ENCODE peak calls at places on chromosomes 4 and X, in five cellular contexts. F is amniotic stem cell, Z is astrocyte of the spinal cord, I is posterior cingulate gyrus, Y is osteocyte. R is an unnamed sample.

GRCh38 chr4:123744664-123745290 is 348.2 kb downstream of the SPRY1 start:
- DNase-seq in F (no peak), Z (peak; percentile 3), I (no peak), Y (no peak), R (no peak)

GRCh38 chr4:140856692-140857091 is 100.5 kb upstream of the TBC1D9 start:
- DNase-seq in F (no peak), Z (peak; percentile 91), I (no peak), Y (no peak), R (peak; percentile 50)

GRCh38 chr4:73692701-73693100 is 47.7 kb upstream of the CXCL8 start:
- DNase-seq in F (no peak), Z (no peak), I (no peak), Y (no peak), R (no peak)

GRCh38 chrX:111182938-111183337 is 86.9 kb downstream of the PAK3 start:
- DNase-seq in F (no peak), Z (no peak), I (no peak), Y (no peak), R (no peak)

GRCh38 chr4:97123573-97123972 is 1019.7 kb downstream of the STPG2 start:
- DNase-seq in F (no peak), Z (no peak), I (no peak), Y (no peak), R (no peak)

GRCh38 chr4:176839656-176840055 is 46.9 kb upstream of the VEGFC start:
- DNase-seq in F (no peak), Z (no peak), I (no peak), Y (no peak), R (no peak)

GRCh38 chr4:44663539-44664263 is 12.3 kb upstream of the YIPF7 start:
- DNase-seq in F (no peak), Z (no peak), I (no peak), Y (no peak), R (no peak)

GRCh38 chrX:54090880-54091279 is 46.6 kb upstream of the PHF8 start:
- DNase-seq in F (no peak), Z (no peak), I (no peak), Y (no peak), R (no peak)

GRCh38 chrX:20514358-20514757 is 247.6 kb upstream of the RPS6KA3 start:
- DNase-seq in F (peak; percentile 43), Z (peak; percentile 61), I (no peak), Y (no peak), R (no peak)

GRCh38 chr4:85769009-85769408 is 294.1 kb downstream of the ARHGAP24 start:
- DNase-seq in F (no peak), Z (no peak), I (no peak), Y (no peak), R (no peak)

GRCh38 chrX:120468071-120468470 is 1.0 kb downstream of the LAMP2 start:
- DNase-seq in F (no peak), Z (no peak), I (no peak), Y (no peak), R (no peak)

GRCh38 chr4:164768516-164768915 is 14.6 kb downstream of the SMIM31 start:
- DNase-seq in F (no peak), Z (peak; percentile 16), I (no peak), Y (no peak), R (no peak)

R was measured in neural progenitor cell.